ENCODE peak calls at places on chromosomes 1 and 21, in six cellular contexts. G, M, Y, J, O and V are unnamed samples.

GRCh38 chr1:226656601-226657277 is 82.3 kb downstream of the ITPKB start:
- DNase-seq in G (no peak), M (peak; percentile 91), Y (peak; percentile 50), J (no peak), O (no peak), V (no peak)

GRCh38 chr1:221672160-221672762 is 69.6 kb downstream of the DUSP10 start:
- DNase-seq in G (no peak), M (peak; percentile 88), Y (peak; percentile 11), J (no peak), O (no peak), V (peak; percentile 92)

GRCh38 chr1:2448098-2448445 is 28.0 kb upstream of the PLCH2 start:
- DNase-seq in G (no peak), M (peak; percentile 22), Y (no peak), J (no peak), O (no peak), V (peak; percentile 42)

GRCh38 chr1:213303286-213303685 is 252.2 kb downstream of the RPS6KC1 start:
- DNase-seq in G (no peak), M (no peak), Y (no peak), J (no peak), O (no peak), V (peak; percentile 15)

GRCh38 chr1:177873238-177873637 is 96.6 kb downstream of the SEC16B start:
- DNase-seq in G (no peak), M (peak; percentile 87), Y (peak; percentile 6), J (no peak), O (peak; percentile 61), V (peak; percentile 94)

GRCh38 chr21:9737871-9738520 is 783.4 kb upstream of the TPTE start:
- DNase-seq in G (peak; percentile 90), M (no peak), Y (no peak), J (no peak), O (no peak), V (no peak)

GRCh38 chr1:150843489-150843888 is 32.9 kb downstream of the ARNT start:
- DNase-seq in G (no peak), M (no peak), Y (no peak), J (no peak), O (no peak), V (no peak)

GRCh38 chr1:109156916-109157385 is 43.0 kb downstream of the ELAPOR1 start:
- DNase-seq in G (no peak), M (no peak), Y (no peak), J (no peak), O (no peak), V (no peak)

GRCh38 chr21:16536661-16537359 is 807.0 kb downstream of the USP25 start:
- DNase-seq in G (no peak), M (peak; percentile 68), Y (no peak), J (no peak), O (no peak), V (peak; percentile 81)

GRCh38 chr1:92184632-92185031 is 33.1 kb upstream of the C1orf146 start:
- DNase-seq in G (no peak), M (peak; percentile 91), Y (no peak), J (no peak), O (peak; percentile 45), V (peak; percentile 82)

GRCh38 chr1:65197636-65198035 is 49.6 kb downstream of the AK4 start:
- DNase-seq in G (no peak), M (no peak), Y (no peak), J (no peak), O (no peak), V (no peak)

GRCh38 chr1:83632906-83633305 is 366.0 kb downstream of the TTLL7 start:
- DNase-seq in G (no peak), M (no peak), Y (no peak), J (no peak), O (no peak), V (no peak)

GRCh38 chr1:100036718-100037664 is 67.2 kb downstream of the SLC35A3 start:
- DNase-seq in G (no peak), M (peak; percentile 72), Y (peak; percentile 18), J (no peak), O (no peak), V (peak; percentile 67)

GRCh38 chr21:46144464-46145070 is 10.8 kb downstream of the FTCD start:
- DNase-seq in G (no peak), M (no peak), Y (no peak), J (no peak), O (no peak), V (no peak)

GRCh38 chr1:108036796-108037545 is 72.0 kb upstream of the VAV3 start:
- DNase-seq in G (no peak), M (no peak), Y (no peak), J (no peak), O (no peak), V (no peak)